ENCODE peak calls at places on chromosome 1, in six cellular contexts. S is adrenal gland, Q is suprapubic skin, V is NB4, U is sigmoid colon, X is RWPE1. N is an unnamed sample.

GRCh38 chr1:14486401-14487110 is 111.9 kb upstream of the KAZN start:
- DNase-seq in U (no peak), Q (no peak), X (peak), V (no peak), S (peak), N (no peak)

GRCh38 chr1:245124644-245125043 is 30.1 kb upstream of the KIF26B start:
- DNase-seq in S (no peak), Q (no peak), V (no peak), U (no peak), X (no peak), N (no peak)

GRCh38 chr1:240128361-240128760 is 36.7 kb downstream of the FMN2 start:
- DNase-seq in X (no peak), V (no peak), Q (no peak), S (no peak), U (no peak), N (no peak)

GRCh38 chr1:101140041-101140718 is 96.6 kb upstream of the S1PR1 start:
- DNase-seq in U (no peak), S (no peak), V (no peak), Q (no peak), X (no peak), N (no peak)

GRCh38 chr1:171814692-171815091 is 26.6 kb upstream of the DNM3 start:
- DNase-seq in X (no peak), U (no peak), S (no peak), Q (no peak), V (no peak), N (no peak)

GRCh38 chr1:31219489-31219888 is 20.2 kb downstream of the NKAIN1 start:
- DNase-seq in U (no peak), X (no peak), V (no peak), S (no peak), Q (no peak), N (no peak)

GRCh38 chr1:24871306-24871901 is 58.7 kb downstream of the RUNX3 start:
- DNase-seq in U (no peak), V (no peak), Q (peak), X (no peak), S (peak), N (no peak)

GRCh38 chr1:67834246-67834877 is 1.1 kb upstream of the GNG12 start:
- DNase-seq in S (no peak), X (no peak), U (no peak), Q (no peak), V (no peak), N (no peak)

GRCh38 chr1:87252406-87252805 is 76.3 kb upstream of the LMO4 start:
- DNase-seq in S (no peak), Q (no peak), U (no peak), X (no peak), V (peak), N (no peak)

GRCh38 chr1:14476170-14476955 is 122.1 kb upstream of the KAZN start:
- DNase-seq in S (no peak), V (no peak), X (no peak), U (no peak), Q (no peak), N (no peak)

GRCh38 chr1:111733183-111733995 is 5.8 kb downstream of the INKA2 start:
- DNase-seq in S (peak), X (no peak), V (peak), Q (no peak), U (no peak), N (no peak)

GRCh38 chr1:200392625-200393185 is 17.1 kb downstream of the ZNF281 start:
- DNase-seq in S (no peak), X (no peak), U (no peak), Q (no peak), V (peak), N (no peak)

GRCh38 chr1:149849947-149850360 is 49.4 kb upstream of the BOLA1 start:
- DNase-seq in Q (no peak), X (no peak), S (peak), V (peak), U (no peak), N (peak)

GRCh38 chr1:15803380-15803779 is 4.1 kb downstream of the UQCRHL start:
- DNase-seq in S (no peak), V (peak), U (no peak), Q (no peak), X (no peak), N (peak)

GRCh38 chr1:51284487-51284954 is 45.8 kb downstream of the TTC39A start:
- DNase-seq in U (no peak), S (peak), V (no peak), Q (no peak), X (no peak), N (no peak)

GRCh38 chr1:101128211-101128727 is 102.7 kb upstream of the DPH5 start:
- DNase-seq in Q (no peak), V (peak), U (no peak), X (no peak), S (no peak), N (peak)

GRCh38 chr1:201139756-201140155 is 12.8 kb upstream of the ASCL5 start:
- DNase-seq in S (no peak), U (no peak), Q (peak), V (no peak), X (no peak), N (no peak)

GRCh38 chr1:58358311-58358710 is 188.2 kb downstream of the OMA1 start:
- DNase-seq in V (no peak), U (no peak), X (peak), Q (no peak), S (no peak), N (no peak)

GRCh38 chr1:86872086-86872485 is 41.8 kb downstream of the SELENOF start:
- DNase-seq in X (no peak), V (no peak), S (no peak), U (no peak), Q (no peak), N (no peak)

GRCh38 chr1:27366411-27367159 is at the start of gene MAP3K6:
- DNase-seq in U (peak), Q (peak), S (peak), V (peak), X (peak), N (peak)

GRCh38 chr1:22155517-22155916 is 12.6 kb upstream of the WNT4 start:
- DNase-seq in U (no peak), Q (no peak), X (no peak), V (no peak), S (no peak), N (no peak)

GRCh38 chr1:156151093-156151688 is 2.2 kb upstream of the SEMA4A start:
- DNase-seq in V (no peak), Q (no peak), U (no peak), S (no peak), X (no peak), N (no peak)

GRCh38 chr1:54826226-54826816 is 25.2 kb upstream of the TTC22 start:
- DNase-seq in S (peak), X (no peak), U (no peak), Q (peak), V (no peak), N (no peak)

GRCh38 chr1:220828211-220828553 is 41.5 kb downstream of the MTARC1 start:
- DNase-seq in S (no peak), Q (no peak), V (no peak), X (no peak), U (no peak), N (no peak)

GRCh38 chr1:244460195-244460594 is 878 bp upstream of the CATSPERE start:
- DNase-seq in X (no peak), V (peak), U (no peak), S (no peak), Q (no peak), N (no peak)

GRCh38 chr1:21437341-21437640 is 2.6 kb upstream of the NBPF3 start:
- DNase-seq in V (no peak), Q (no peak), S (no peak), X (no peak), U (no peak), N (no peak)

GRCh38 chr1:154442006-154442740 is 37.0 kb downstream of the IL6R start:
- DNase-seq in Q (no peak), V (no peak), S (no peak), U (no peak), X (no peak), N (peak)
- TF ChIP-seq CTCF in Q (no peak), V (peak), S (peak), U (peak), X (peak), N (peak)

DNA sequence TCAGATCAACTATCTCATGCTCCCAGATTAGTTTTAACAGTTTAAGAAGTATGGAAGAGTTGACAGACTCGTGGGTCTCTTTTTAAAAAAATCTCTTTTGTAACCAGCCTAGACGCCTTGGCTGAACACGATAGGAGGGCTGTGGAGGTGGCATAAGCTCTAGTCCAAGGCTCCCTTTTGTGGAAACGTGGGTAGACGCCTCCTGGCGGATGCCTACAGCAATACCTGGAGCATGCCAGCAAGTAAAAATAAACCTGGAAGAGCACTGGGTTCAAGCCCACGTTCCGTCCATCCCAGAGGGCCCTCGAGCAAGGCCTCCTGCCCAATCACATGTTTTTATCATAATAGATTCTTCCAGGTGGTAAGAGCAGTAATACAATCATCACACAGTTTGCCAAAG is 87.9 kb downstream of the RGS7 start:
- DNase-seq in S (no peak), U (no peak), V (peak), X (no peak), Q (no peak), N (peak)
- TF ChIP-seq CTCF in S (no peak), U (no peak), V (peak), X (no peak), Q (no peak), N (peak)

GRCh38 chr1:159751022-159751421 is 29.7 kb upstream of the DUSP23 start:
- DNase-seq in Q (no peak), X (no peak), S (no peak), V (no peak), U (no peak), N (no peak)

GRCh38 chr1:159753386-159753785 is 27.4 kb upstream of the DUSP23 start:
- DNase-seq in S (no peak), X (no peak), U (no peak), Q (no peak), V (no peak), N (no peak)

GRCh38 chr1:159756397-159756796 is 24.4 kb upstream of the DUSP23 start:
- DNase-seq in S (no peak), V (peak), U (no peak), X (no peak), Q (no peak), N (no peak)

GRCh38 chr1:159752135-159752580 is 28.6 kb upstream of the DUSP23 start:
- DNase-seq in Q (peak), X (peak), U (peak), S (peak), V (no peak), N (no peak)

DNA sequence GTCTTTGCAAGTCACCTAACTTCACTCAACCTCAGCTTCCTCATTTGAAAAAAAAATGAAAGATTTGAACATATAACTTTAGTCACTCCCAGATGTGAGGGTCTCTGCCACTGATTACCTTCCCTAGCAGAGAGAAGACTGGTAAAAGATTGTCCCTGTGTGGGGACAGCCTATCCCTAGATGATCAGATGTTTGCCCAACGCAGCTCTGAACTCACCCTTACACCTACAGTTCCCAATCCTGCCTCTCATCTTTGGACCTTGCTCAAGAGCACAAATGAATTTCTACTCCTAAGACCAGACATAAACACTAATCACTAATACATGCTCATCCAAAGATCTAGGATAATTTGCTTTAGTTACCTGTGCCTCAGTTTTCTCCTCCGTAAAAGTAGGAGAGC is 25.2 kb upstream of the DUSP23 start:
- DNase-seq in X (no peak), Q (no peak), S (no peak), V (peak), U (no peak), N (no peak)
- TF ChIP-seq CTCF in X (no peak), Q (no peak), S (no peak), V (no peak), U (no peak), N (no peak)

DNA sequence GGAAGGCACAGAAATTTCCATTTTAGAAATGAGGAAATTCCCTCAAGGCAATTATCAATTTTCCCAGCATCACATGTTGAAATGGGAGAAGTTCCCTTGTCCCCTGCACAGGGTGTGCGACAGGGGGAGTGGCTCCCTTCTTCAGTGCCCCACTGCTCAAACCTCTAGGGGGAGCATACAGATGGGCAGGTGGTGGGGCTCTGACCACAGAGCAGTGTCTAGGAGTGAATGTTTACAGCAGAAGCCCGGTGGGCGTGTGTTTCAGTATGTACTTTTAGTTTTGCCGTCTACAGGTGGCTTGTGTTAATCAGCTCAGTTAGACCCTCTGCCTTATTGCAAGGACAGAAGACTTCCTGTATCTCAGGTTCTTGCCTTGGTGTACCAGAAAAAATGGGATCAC is 493.7 kb upstream of the PLXNA2 start:
- DNase-seq in X (no peak), V (no peak), S (no peak), Q (no peak), U (no peak), N (no peak)
- TF ChIP-seq CTCF in X (no peak), V (no peak), S (no peak), Q (no peak), U (no peak), N (no peak)

GRCh38 chr1:17919525-17920439 is 164.6 kb downstream of the ACTL8 start:
- DNase-seq in S (peak), V (peak), X (peak), Q (no peak), U (no peak), N (peak)
- TF ChIP-seq CTCF in S (peak), V (peak), X (no peak), Q (no peak), U (no peak), N (peak)

N was measured in endodermal cell.